ENCODE peak calls at places on chromosomes 13 and 19, in eight cellular contexts. T, S, B, K, Y, A, L and E are unnamed samples.

GRCh38 chr13:31394491-31394890 is 194.7 kb downstream of the B3GLCT start:
- DNase-seq in B (no peak), A (no peak), T (no peak), Y (no peak), L (no peak), K (no peak), S (no peak), E (no peak)

GRCh38 chr13:39835253-39835652 is 179.8 kb downstream of the COG6 start:
- DNase-seq in B (no peak), K (no peak), L (no peak), Y (no peak), S (no peak), A (no peak), T (no peak), E (no peak)

GRCh38 chr13:46893221-46893620 is 3.6 kb downstream of the HTR2A start:
- DNase-seq in S (no peak), B (no peak), K (no peak), L (no peak), T (no peak), A (no peak), Y (no peak), E (no peak)

GRCh38 chr19:18135712-18136584 is 17.0 kb upstream of the PIK3R2 start:
- DNase-seq in K (no peak), T (no peak), Y (peak; percentile 87), A (no peak), L (no peak), B (no peak), S (peak; percentile 41), E (no peak)

GRCh38 chr19:49136771-49137171 is 17.4 kb downstream of the PPFIA3 start:
- DNase-seq in A (no peak), S (no peak), Y (no peak), T (no peak), K (no peak), L (no peak), B (no peak), E (no peak)

GRCh38 chr19:3275583-3276340 is 51.3 kb downstream of the CELF5 start:
- DNase-seq in Y (peak; percentile 76), K (no peak), A (peak; percentile 56), L (peak; percentile 81), B (peak; percentile 30), S (peak; percentile 94), T (peak; percentile 66), E (peak; percentile 26)

GRCh38 chr19:2970201-2970838 is 7.0 kb upstream of the TLE6 start:
- DNase-seq in A (no peak), K (no peak), L (no peak), T (no peak), Y (no peak), B (peak; percentile 52), S (peak; percentile 32), E (no peak)

GRCh38 chr19:34224996-34225658 is 29.2 kb upstream of the GARRE1 start:
- DNase-seq in T (peak; percentile 11), L (no peak), A (no peak), S (no peak), K (no peak), B (no peak), Y (no peak), E (no peak)

GRCh38 chr19:44737238-44738160 is 11.0 kb upstream of the BCL3 start:
- DNase-seq in K (no peak), A (no peak), S (peak; percentile 99), T (no peak), L (no peak), B (no peak), Y (peak; percentile 43), E (no peak)

GRCh38 chr13:31972453-31972852 is 59.1 kb upstream of the FRY start:
- DNase-seq in K (no peak), A (no peak), T (no peak), B (no peak), S (no peak), Y (no peak), L (no peak), E (no peak)

GRCh38 chr13:79870766-79871165 is 389.8 kb downstream of the NDFIP2 start:
- DNase-seq in Y (no peak), T (no peak), L (no peak), K (no peak), S (no peak), A (no peak), B (no peak), E (no peak)

DNA sequence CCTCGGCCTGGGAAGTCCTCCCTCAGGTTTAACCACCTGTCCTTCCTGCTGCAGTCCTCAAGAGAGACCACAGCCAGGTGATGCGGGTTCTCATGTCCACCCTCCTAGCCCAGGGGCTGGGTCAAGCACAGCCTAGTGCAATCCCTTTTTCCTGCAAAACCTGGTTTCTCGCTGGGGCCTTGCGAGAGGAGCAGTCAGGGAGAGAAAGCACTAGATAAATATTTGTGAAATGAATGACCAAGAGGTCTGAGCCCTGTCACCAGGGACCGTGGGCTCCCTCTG is 2.3 kb downstream of the SLC8A2 start:
- DNase-seq in Y (no peak), S (no peak), A (no peak), T (no peak), K (no peak), L (no peak), B (no peak), E (no peak)
- H3K4me3 ChIP-seq in Y (no peak overlapping the region), S (no peak overlapping the region), A (no peak overlapping the region), T (no peak overlapping the region), K (no peak overlapping the region), L (no peak overlapping the region), B (no peak overlapping the region), E (no peak overlapping the region)

GRCh38 chr19:4794971-4795370 is 3.4 kb downstream of the FEM1A start:
- DNase-seq in Y (no peak), L (no peak), S (no peak), B (no peak), A (no peak), K (no peak), T (no peak), E (peak; percentile 77)

GRCh38 chr19:4795400-4795799 is 3.9 kb downstream of the FEM1A start:
- DNase-seq in L (no peak), A (no peak), S (no peak), Y (no peak), B (no peak), K (no peak), T (no peak), E (no peak)

DNA sequence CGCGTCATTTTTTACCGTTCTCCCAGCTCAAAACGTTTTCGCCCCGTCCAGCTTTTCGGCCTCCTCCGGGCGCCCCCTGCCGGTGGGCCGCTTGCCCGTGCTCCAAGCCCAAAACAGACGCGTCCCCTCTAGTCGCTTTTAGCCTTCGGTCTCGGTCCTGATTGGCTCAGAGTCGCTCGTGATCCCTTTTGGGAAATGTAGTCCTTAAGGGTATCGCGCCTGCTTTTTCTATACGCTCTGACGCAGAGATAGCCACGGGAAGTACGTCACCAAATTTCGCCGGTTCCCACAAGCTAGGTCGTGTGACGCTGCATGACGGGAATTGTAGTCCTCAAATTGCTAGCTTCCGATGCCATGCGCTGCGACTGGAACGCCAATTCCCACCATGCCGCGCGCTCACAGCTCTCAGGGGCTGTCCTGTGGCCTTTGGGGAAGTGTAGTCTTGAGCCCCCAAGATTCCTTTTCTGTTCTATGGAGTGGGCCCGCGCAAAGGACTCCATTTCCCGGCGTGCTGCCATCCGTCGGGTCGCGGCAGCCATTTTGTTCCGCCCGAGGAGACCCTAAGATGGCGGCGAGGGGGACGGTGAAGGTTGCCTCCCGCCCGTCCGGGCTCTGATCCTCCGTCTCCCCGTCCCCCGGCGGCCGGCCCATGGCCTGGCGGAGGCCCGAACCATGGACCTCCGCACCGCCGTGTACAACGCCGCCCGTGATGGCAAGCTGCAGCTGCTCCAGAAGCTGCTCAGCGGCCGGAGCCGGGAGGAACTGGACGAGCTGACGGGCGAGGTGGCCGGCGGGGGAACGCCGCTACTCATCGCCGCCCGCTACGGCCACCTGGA is at the start of gene FEM1A:
- DNase-seq in L (peak; percentile 99), A (peak; percentile 100), S (peak; percentile 100), Y (peak; percentile 99), T (peak; percentile 99), B (peak; percentile 99), K (peak; percentile 97), E (peak; percentile 100)
- TF ChIP-seq POLR2A in L (peak; percentile 63), A (no peak), S (peak; percentile 64), Y (peak; percentile 26), T (peak; percentile 33), B (peak; percentile 75), K (no peak), E (peak; percentile 78)

GRCh38 chr19:13089139-13089856 is 13.4 kb downstream of the LYL1 start:
- DNase-seq in A (no peak), T (no peak), L (no peak), S (peak; percentile 28), B (no peak), K (no peak), Y (no peak), E (no peak)
- H3K4me3 ChIP-seq in A (no peak overlapping the region), T (no peak overlapping the region), L (no peak overlapping the region), S (no peak overlapping the region), B (no peak overlapping the region), K (no peak overlapping the region), Y (no peak overlapping the region), E (no peak overlapping the region)

GRCh38 chr13:25192052-25192451 is 20.0 kb upstream of the AMER2 start:
- DNase-seq in B (no peak), S (no peak), Y (no peak), T (no peak), K (no peak), L (no peak), A (no peak), E (no peak)

GRCh38 chr13:25192489-25192888 is 20.4 kb upstream of the AMER2 start:
- DNase-seq in T (no peak), L (no peak), A (no peak), Y (no peak), S (no peak), K (no peak), B (no peak), E (no peak)

GRCh38 chr13:25190256-25190655 is 18.2 kb upstream of the AMER2 start:
- DNase-seq in A (no peak), K (no peak), T (no peak), S (no peak), L (no peak), B (no peak), Y (no peak), E (no peak)

GRCh38 chr13:25196971-25197370 is 24.9 kb upstream of the AMER2 start:
- DNase-seq in S (no peak), T (no peak), B (no peak), A (no peak), Y (no peak), K (no peak), L (no peak), E (no peak)

GRCh38 chr13:25192936-25193335 is 20.8 kb upstream of the AMER2 start:
- DNase-seq in L (no peak), Y (no peak), K (no peak), B (no peak), T (no peak), S (no peak), A (no peak), E (no peak)
- TF ChIP-seq POLR2A in L (no peak), Y (no peak), K (no peak), B (no peak), T (no peak), S (no peak), A (no peak), E (no peak)

DNA sequence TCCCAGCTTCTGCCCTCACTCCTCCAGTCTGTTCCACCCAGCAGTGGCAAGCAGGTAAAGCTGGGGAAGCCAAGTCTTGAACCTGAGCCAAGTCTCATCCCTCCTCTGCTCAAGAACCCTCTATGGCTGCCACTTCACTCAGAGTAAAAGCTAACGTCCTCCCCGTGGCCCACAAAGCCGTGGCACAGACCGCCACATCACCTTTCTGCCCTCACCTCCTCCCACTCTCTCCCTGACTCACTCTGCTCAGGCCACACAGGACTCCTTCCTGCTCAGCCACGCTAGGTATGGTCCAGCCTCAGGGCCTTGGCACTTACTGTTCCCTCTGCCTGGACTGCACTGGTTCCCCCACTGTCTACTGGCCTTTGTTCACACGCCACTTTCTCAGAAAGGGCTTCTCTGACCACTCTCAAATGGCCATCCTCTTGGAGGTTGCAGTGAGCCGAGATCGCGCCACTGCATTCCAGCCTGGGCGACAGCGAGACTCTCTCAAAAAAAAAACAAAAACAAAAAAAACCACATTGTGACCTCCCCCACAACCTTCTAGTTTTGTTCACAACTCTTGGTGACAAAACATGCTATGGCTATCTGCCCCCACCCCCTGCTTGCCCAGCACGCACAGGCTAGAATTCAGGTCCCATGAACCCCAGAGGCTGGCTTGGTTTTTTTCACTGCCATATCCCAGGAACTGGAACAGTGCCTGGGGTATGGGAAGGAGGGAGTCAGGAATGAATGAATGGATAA is 15.8 kb downstream of the NDUFB7 start:
- DNase-seq in T (no peak), S (no peak), Y (no peak), L (no peak), A (no peak), K (no peak), B (no peak), E (no peak)
- H3K4me3 ChIP-seq in T (no peak overlapping the region), S (no peak overlapping the region), Y (no peak overlapping the region), L (no peak overlapping the region), A (no peak overlapping the region), K (no peak overlapping the region), B (peak overlapping the region; percentile 16), E (peak overlapping the region; percentile 27)